ENCODE peak calls at places on chromosomes 3 and 15, in five cellular contexts. One of them, this sample, is unnamed.
A peak's percentile ranks its signal among the peaks of the same experiment; 100 is the strongest.

GRCh38 chr3:145815707-145816413 is 345.1 kb downstream of the PLOD2 start:
- DNase-seq in GM12878: no peak
- DNase-seq in HepG2: no peak
- DNase-seq in K562: no peak
- DNase-seq in H1: no peak
- DNase-seq in this sample: no peak

GRCh38 chr3:63519426-63519825 is 133.0 kb upstream of the SNTN start:
- DNase-seq in GM12878: no peak
- DNase-seq in HepG2: no peak
- DNase-seq in K562: no peak
- DNase-seq in H1: no peak
- DNase-seq in this sample: no peak

GRCh38 chr15:60782316-60782715 is 303.4 kb upstream of the ICE2 start:
- DNase-seq in K562: no peak
- DNase-seq in GM12878: no peak
- DNase-seq in HepG2: no peak
- DNase-seq in H1: no peak
- DNase-seq in this sample: no peak

GRCh38 chr3:14423197-14423743 is 20.9 kb downstream of the SLC6A6 start:
- DNase-seq in K562: no peak
- DNase-seq in HepG2: peak; percentile 82
- DNase-seq in GM12878: no peak
- DNase-seq in H1: no peak
- DNase-seq in this sample: no peak

GRCh38 chr15:54500330-54500729 is 522.1 kb downstream of the UNC13C start:
- DNase-seq in HepG2: no peak
- DNase-seq in H1: no peak
- DNase-seq in K562: no peak
- DNase-seq in GM12878: no peak
- DNase-seq in this sample: no peak

GRCh38 chr3:37308247-37308646 is 133.9 kb upstream of the LRRFIP2 start:
- DNase-seq in H1: no peak
- DNase-seq in HepG2: peak; percentile 7
- DNase-seq in K562: peak; percentile 13
- DNase-seq in GM12878: no peak
- DNase-seq in this sample: no peak

GRCh38 chr15:89776274-89777072 is at the start of gene MESP2:
- DNase-seq in HepG2: peak; percentile 67
- DNase-seq in GM12878: no peak
- DNase-seq in K562: peak; percentile 89
- DNase-seq in H1: peak; percentile 90
- DNase-seq in this sample: peak; percentile 79

GRCh38 chr15:86735244-86736040 is 655.8 kb downstream of the AGBL1 start:
- DNase-seq in GM12878: no peak
- DNase-seq in K562: no peak
- DNase-seq in HepG2: no peak
- DNase-seq in H1: no peak
- DNase-seq in this sample: no peak

GRCh38 chr15:95292790-95293450 is 1037.6 kb upstream of the NR2F2 start:
- DNase-seq in K562: no peak
- DNase-seq in GM12878: no peak
- DNase-seq in HepG2: no peak
- DNase-seq in H1: no peak
- DNase-seq in this sample: no peak

GRCh38 chr15:51288143-51289065 is 50.0 kb downstream of the CYP19A1 start:
- DNase-seq in K562: no peak
- DNase-seq in H1: no peak
- DNase-seq in GM12878: no peak
- DNase-seq in HepG2: peak; percentile 69
- DNase-seq in this sample: no peak

GRCh38 chr15:38414351-38414750 is 39.6 kb upstream of the FAM98B start:
- DNase-seq in GM12878: no peak
- DNase-seq in K562: peak; percentile 68
- DNase-seq in HepG2: peak; percentile 30
- DNase-seq in H1: peak; percentile 50
- DNase-seq in this sample: no peak

GRCh38 chr15:77180757-77181156 is 109.8 kb upstream of the TSPAN3 start:
- DNase-seq in K562: no peak
- DNase-seq in HepG2: no peak
- DNase-seq in H1: no peak
- DNase-seq in GM12878: no peak
- DNase-seq in this sample: no peak

GRCh38 chr3:161915283-161915682 is 418.7 kb downstream of the OTOL1 start:
- DNase-seq in H1: no peak
- DNase-seq in HepG2: no peak
- DNase-seq in K562: no peak
- DNase-seq in GM12878: no peak
- DNase-seq in this sample: no peak

GRCh38 chr15:70474682-70475438 is 288.5 kb downstream of the UACA start:
- DNase-seq in GM12878: no peak
- DNase-seq in K562: no peak
- DNase-seq in H1: no peak
- DNase-seq in HepG2: no peak
- DNase-seq in this sample: no peak

GRCh38 chr15:80999623-81000036 is 1.1 kb upstream of the TLNRD1 start:
- DNase-seq in H1: no peak
- DNase-seq in K562: peak; percentile 79
- DNase-seq in HepG2: no peak
- DNase-seq in GM12878: no peak
- DNase-seq in this sample: no peak

GRCh38 chr15:70777156-70777926 is 14.0 kb upstream of the UACA start:
- DNase-seq in HepG2: no peak
- DNase-seq in GM12878: no peak
- DNase-seq in K562: no peak
- DNase-seq in H1: peak; percentile 8
- DNase-seq in this sample: no peak

GRCh38 chr15:95604634-95605036 is 725.9 kb upstream of the NR2F2 start:
- DNase-seq in K562: no peak
- DNase-seq in H1: no peak
- DNase-seq in HepG2: no peak
- DNase-seq in GM12878: no peak
- DNase-seq in this sample: no peak

GRCh38 chr15:44775923-44776322 is 39.6 kb downstream of the TRIM69 start:
- DNase-seq in GM12878: no peak
- DNase-seq in K562: no peak
- DNase-seq in HepG2: no peak
- DNase-seq in H1: no peak
- DNase-seq in this sample: no peak

GRCh38 chr15:73996267-73996666 is 1.8 kb downstream of the PML start:
- DNase-seq in K562: peak; percentile 63
- DNase-seq in HepG2: no peak
- DNase-seq in GM12878: no peak
- DNase-seq in H1: no peak
- DNase-seq in this sample: no peak

GRCh38 chr3:158167737-158168469 is 58.0 kb downstream of the RSRC1 start:
- DNase-seq in H1: no peak
- DNase-seq in HepG2: peak; percentile 28
- DNase-seq in K562: peak; percentile 78
- DNase-seq in GM12878: no peak
- DNase-seq in this sample: no peak

GRCh38 chr3:45959201-45959600 is 15.9 kb downstream of the CXCR6 start:
- DNase-seq in H1: no peak
- DNase-seq in HepG2: no peak
- DNase-seq in K562: no peak
- DNase-seq in GM12878: no peak
- DNase-seq in this sample: no peak

GRCh38 chr3:138694287-138695007 is 85.9 kb downstream of the FAIM start:
- DNase-seq in HepG2: no peak
- DNase-seq in K562: peak; percentile 76
- DNase-seq in GM12878: no peak
- DNase-seq in H1: no peak
- DNase-seq in this sample: no peak

GRCh38 chr3:9888540-9888939 is 1.9 kb upstream of the JAGN1 start:
- DNase-seq in HepG2: peak; percentile 78
- DNase-seq in K562: no peak
- DNase-seq in GM12878: no peak
- DNase-seq in H1: no peak
- DNase-seq in this sample: no peak

GRCh38 chr3:59426851-59427565 is 377.2 kb upstream of the CFAP20DC start:
- DNase-seq in H1: no peak
- DNase-seq in GM12878: no peak
- DNase-seq in HepG2: no peak
- DNase-seq in K562: no peak
- DNase-seq in this sample: no peak

GRCh38 chr15:75449585-75450306 is 1.7 kb downstream of the SIN3A start:
- DNase-seq in K562: no peak
- DNase-seq in HepG2: no peak
- DNase-seq in GM12878: no peak
- DNase-seq in H1: no peak
- DNase-seq in this sample: no peak

GRCh38 chr15:75452364-75452967 is 976 bp upstream of the SIN3A start:
- DNase-seq in GM12878: peak; percentile 57
- DNase-seq in H1: peak; percentile 76
- DNase-seq in K562: peak; percentile 91
- DNase-seq in HepG2: peak; percentile 64
- DNase-seq in this sample: no peak

GRCh38 chr15:75450307-75451201 is 936 bp downstream of the SIN3A start:
- DNase-seq in K562: peak; percentile 98
- DNase-seq in HepG2: peak; percentile 93
- DNase-seq in H1: peak; percentile 95
- DNase-seq in GM12878: peak; percentile 87
- DNase-seq in this sample: peak; percentile 49

GRCh38 chr15:75451674-75452363 is at the start of gene SIN3A:
- DNase-seq in GM12878: peak; percentile 99
- DNase-seq in HepG2: peak; percentile 100
- DNase-seq in H1: peak; percentile 95
- DNase-seq in K562: peak; percentile 99
- DNase-seq in this sample: peak; percentile 60

DNA sequence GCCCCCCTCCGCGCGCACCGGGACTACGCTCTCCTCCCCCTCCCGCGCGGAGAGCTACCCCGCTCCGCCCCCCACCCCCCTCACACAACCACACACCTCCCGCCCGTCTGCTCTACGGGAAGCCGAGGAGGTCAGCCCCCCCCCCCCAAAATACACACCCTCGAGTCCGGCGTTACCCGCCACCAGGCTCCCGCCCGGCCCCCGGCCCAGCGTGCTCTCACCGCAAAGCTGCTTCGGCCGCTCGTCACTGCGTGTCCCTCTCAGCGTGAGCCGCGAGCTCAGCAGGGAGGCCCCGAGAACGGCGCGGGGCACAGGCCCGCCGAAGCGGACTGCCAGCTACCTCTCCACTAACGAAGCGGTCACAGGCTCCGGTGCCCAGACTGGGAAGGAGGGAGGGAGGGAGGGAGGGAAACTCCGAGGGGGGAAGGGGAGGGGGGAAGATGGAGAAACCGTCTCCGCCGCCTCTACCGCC is 252 bp downstream of the SIN3A start:
- DNase-seq in HepG2: no peak
- DNase-seq in K562: no peak
- DNase-seq in GM12878: no peak
- DNase-seq in H1: no peak
- DNase-seq in this sample: no peak
- TF ChIP-seq POLR2A in HepG2: no peak
- TF ChIP-seq POLR2A in K562: no peak
- TF ChIP-seq POLR2A in GM12878: peak; percentile 51
- TF ChIP-seq POLR2A in H1: no peak
- TF ChIP-seq POLR2A in this sample: no peak

GRCh38 chr15:48437178-48437577 is 105.9 kb downstream of the DUT start:
- DNase-seq in K562: no peak
- DNase-seq in GM12878: no peak
- DNase-seq in HepG2: no peak
- DNase-seq in H1: no peak
- DNase-seq in this sample: no peak

GRCh38 chr15:48433226-48433886 is 102.1 kb downstream of the DUT start:
- DNase-seq in K562: no peak
- DNase-seq in H1: no peak
- DNase-seq in HepG2: no peak
- DNase-seq in GM12878: peak; percentile 32
- DNase-seq in this sample: no peak

GRCh38 chr15:48427960-48428547 is 96.8 kb downstream of the DUT start:
- DNase-seq in H1: no peak
- DNase-seq in HepG2: no peak
- DNase-seq in GM12878: no peak
- DNase-seq in K562: no peak
- DNase-seq in this sample: no peak

GRCh38 chr15:48435356-48435755 is 104.1 kb downstream of the DUT start:
- DNase-seq in H1: no peak
- DNase-seq in GM12878: no peak
- DNase-seq in K562: no peak
- DNase-seq in HepG2: no peak
- DNase-seq in this sample: no peak

DNA sequence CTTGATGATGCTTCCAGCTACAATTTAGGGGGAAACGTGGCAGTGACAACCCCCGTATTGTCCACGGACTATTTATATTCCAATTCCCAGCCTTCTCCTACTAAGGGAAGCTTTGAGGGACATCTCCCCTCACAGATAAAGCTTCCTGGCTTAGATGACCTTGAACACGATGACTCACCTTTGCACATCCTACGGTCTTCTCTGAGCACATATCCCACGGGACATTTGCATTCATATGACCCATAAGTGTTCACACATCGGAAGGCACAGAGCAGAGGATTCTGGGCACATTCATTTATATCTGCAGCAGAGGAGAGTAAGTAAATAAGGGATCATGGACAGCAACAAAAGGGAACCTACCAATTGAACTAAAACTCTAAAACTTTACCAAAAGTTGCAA is 101.5 kb downstream of the DUT start:
- DNase-seq in HepG2: peak; percentile 57
- DNase-seq in H1: no peak
- DNase-seq in GM12878: no peak
- DNase-seq in K562: no peak
- DNase-seq in this sample: no peak
- TF ChIP-seq POLR2AphosphoS5 in HepG2: no peak
- TF ChIP-seq POLR2AphosphoS5 in H1: no peak
- TF ChIP-seq POLR2AphosphoS5 in GM12878: no peak
- TF ChIP-seq POLR2AphosphoS5 in K562: no peak
- TF ChIP-seq POLR2AphosphoS5 in this sample: no peak

GRCh38 chr3:94414412-94414811 is 351.6 kb downstream of the NSUN3 start:
- DNase-seq in HepG2: no peak
- DNase-seq in GM12878: no peak
- DNase-seq in K562: no peak
- DNase-seq in H1: no peak
- DNase-seq in this sample: no peak
- TF ChIP-seq TAF1 in HepG2: no peak
- TF ChIP-seq TAF1 in GM12878: no peak
- TF ChIP-seq TAF1 in K562: no peak
- TF ChIP-seq TAF1 in H1: no peak
- TF ChIP-seq TAF1 in this sample: no peak

DNA sequence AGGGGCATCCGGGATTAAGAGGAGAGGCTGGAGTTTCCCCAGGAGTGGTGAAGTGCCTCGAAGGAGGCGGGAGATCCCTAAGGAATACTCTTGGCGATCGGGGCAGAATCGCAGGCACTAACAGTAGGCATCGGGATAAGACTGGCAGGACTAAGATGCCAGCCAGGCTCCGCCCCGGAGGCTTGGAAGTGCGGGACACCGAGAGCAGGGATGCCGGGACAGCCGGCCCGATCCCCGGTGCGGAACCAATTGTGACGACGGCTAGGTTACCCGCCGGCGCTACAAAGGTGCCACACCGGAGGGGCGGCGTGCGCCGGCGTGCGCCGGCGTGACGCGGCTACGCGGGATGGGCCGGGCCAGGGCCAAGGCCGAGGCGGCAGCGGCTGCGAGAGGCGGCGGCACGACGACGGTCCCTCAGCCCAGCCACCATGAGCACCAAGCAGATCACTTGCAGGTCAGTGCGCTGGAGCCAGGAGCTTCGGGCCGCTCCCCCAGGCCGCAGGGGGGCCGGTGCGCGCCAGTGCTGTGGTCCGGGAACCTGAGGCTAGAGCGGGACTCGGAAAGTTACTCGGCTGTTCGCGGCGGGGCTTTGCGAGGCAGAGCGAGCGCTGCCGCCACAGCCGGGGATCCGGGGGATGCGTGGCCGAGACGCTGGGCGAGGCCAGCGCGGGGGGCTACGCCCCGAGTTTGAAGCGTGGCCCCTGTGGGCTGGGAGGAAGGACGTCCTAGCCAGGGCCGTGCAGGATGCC is at the start of gene MKRN2:
- DNase-seq in HepG2: peak; percentile 64
- DNase-seq in GM12878: peak; percentile 33
- DNase-seq in K562: peak; percentile 94
- DNase-seq in H1: peak; percentile 97
- DNase-seq in this sample: peak; percentile 76
- TF ChIP-seq POLR2A in HepG2: peak; percentile 96
- TF ChIP-seq POLR2A in GM12878: peak; percentile 99
- TF ChIP-seq POLR2A in K562: peak; percentile 99
- TF ChIP-seq POLR2A in H1: peak; percentile 98
- TF ChIP-seq POLR2A in this sample: peak; percentile 92